ENCODE peak calls at places on chromosomes 6 and 20, in seven cellular contexts. One of them, this sample, is unnamed.

GRCh38 chr6:113647158-113647889 is 209.8 kb upstream of the MARCKS start:
- DNase-seq in GM03348: no peak
- DNase-seq in coronary artery: no peak
- DNase-seq in epithelial cell of esophagus: no peak
- DNase-seq in NCI-H1105: no peak
- DNase-seq in transverse colon: no peak
- DNase-seq in nucleus accumbens: no peak
- DNase-seq in this sample: no peak

GRCh38 chr6:42227173-42227850 is 9.7 kb upstream of the MRPS10 start:
- DNase-seq in GM03348: no peak
- DNase-seq in coronary artery: no peak
- DNase-seq in epithelial cell of esophagus: peak; percentile 55
- DNase-seq in NCI-H1105: no peak
- DNase-seq in transverse colon: no peak
- DNase-seq in nucleus accumbens: no peak
- DNase-seq in this sample: no peak

GRCh38 chr6:37354526-37355384 is 972 bp downstream of the RNF8 start:
- DNase-seq in GM03348: peak; percentile 84
- DNase-seq in coronary artery: no peak
- DNase-seq in epithelial cell of esophagus: peak; percentile 41
- DNase-seq in NCI-H1105: no peak
- DNase-seq in transverse colon: peak; percentile 46
- DNase-seq in nucleus accumbens: peak; percentile 33
- DNase-seq in this sample: peak; percentile 28

GRCh38 chr6:100464910-100465700 is at the start of gene SIM1:
- DNase-seq in GM03348: peak; percentile 99
- DNase-seq in coronary artery: no peak
- DNase-seq in epithelial cell of esophagus: peak; percentile 60
- DNase-seq in NCI-H1105: no peak
- DNase-seq in transverse colon: peak; percentile 31
- DNase-seq in nucleus accumbens: no peak
- DNase-seq in this sample: peak; percentile 96

GRCh38 chr6:83536034-83536646 is 23.8 kb downstream of the PRSS35 start:
- DNase-seq in GM03348: peak; percentile 57
- DNase-seq in coronary artery: no peak
- DNase-seq in epithelial cell of esophagus: peak; percentile 66
- DNase-seq in NCI-H1105: no peak
- DNase-seq in transverse colon: peak; percentile 51
- DNase-seq in nucleus accumbens: peak; percentile 1
- DNase-seq in this sample: peak; percentile 73

GRCh38 chr6:132198896-132199295 is 202.4 kb downstream of the MOXD1 start:
- DNase-seq in GM03348: peak; percentile 27
- DNase-seq in coronary artery: no peak
- DNase-seq in epithelial cell of esophagus: no peak
- DNase-seq in NCI-H1105: no peak
- DNase-seq in transverse colon: no peak
- DNase-seq in nucleus accumbens: no peak
- DNase-seq in this sample: no peak

GRCh38 chr20:20931024-20931423 is 175.1 kb downstream of the LINC00237 start:
- DNase-seq in GM03348: no peak
- DNase-seq in coronary artery: no peak
- DNase-seq in epithelial cell of esophagus: no peak
- DNase-seq in NCI-H1105: no peak
- DNase-seq in transverse colon: no peak
- DNase-seq in nucleus accumbens: no peak
- DNase-seq in this sample: no peak

GRCh38 chr6:84501315-84501714 is 263.1 kb downstream of the TBX18 start:
- DNase-seq in GM03348: no peak
- DNase-seq in coronary artery: no peak
- DNase-seq in epithelial cell of esophagus: no peak
- DNase-seq in NCI-H1105: no peak
- DNase-seq in transverse colon: no peak
- DNase-seq in nucleus accumbens: no peak
- DNase-seq in this sample: peak; percentile 16

GRCh38 chr6:33411632-33412005 is 805 bp downstream of the PHF1 start:
- DNase-seq in GM03348: no peak
- DNase-seq in coronary artery: no peak
- DNase-seq in epithelial cell of esophagus: no peak
- DNase-seq in NCI-H1105: no peak
- DNase-seq in transverse colon: no peak
- DNase-seq in nucleus accumbens: no peak
- DNase-seq in this sample: no peak

GRCh38 chr20:62495798-62496325 is 20.1 kb upstream of the GATA5 start:
- DNase-seq in GM03348: no peak
- DNase-seq in coronary artery: no peak
- DNase-seq in epithelial cell of esophagus: no peak
- DNase-seq in NCI-H1105: no peak
- DNase-seq in transverse colon: no peak
- DNase-seq in nucleus accumbens: no peak
- DNase-seq in this sample: no peak

GRCh38 chr6:38155144-38155543 is 335.6 kb downstream of the ZFAND3 start:
- DNase-seq in GM03348: no peak
- DNase-seq in coronary artery: no peak
- DNase-seq in epithelial cell of esophagus: no peak
- DNase-seq in NCI-H1105: no peak
- DNase-seq in transverse colon: no peak
- DNase-seq in nucleus accumbens: no peak
- DNase-seq in this sample: no peak

GRCh38 chr6:161233986-161234620 is 39.8 kb downstream of the AGPAT4 start:
- DNase-seq in GM03348: peak; percentile 86
- DNase-seq in coronary artery: peak; percentile 72
- DNase-seq in epithelial cell of esophagus: peak; percentile 88
- DNase-seq in NCI-H1105: no peak
- DNase-seq in transverse colon: peak; percentile 51
- DNase-seq in nucleus accumbens: peak; percentile 69
- DNase-seq in this sample: peak; percentile 85

GRCh38 chr6:143605894-143606293 is 71.9 kb upstream of the PHACTR2 start:
- DNase-seq in GM03348: peak; percentile 28
- DNase-seq in coronary artery: no peak
- DNase-seq in epithelial cell of esophagus: no peak
- DNase-seq in NCI-H1105: no peak
- DNase-seq in transverse colon: no peak
- DNase-seq in nucleus accumbens: no peak
- DNase-seq in this sample: no peak

GRCh38 chr20:8161262-8162071 is 29.4 kb downstream of the PLCB1 start:
- DNase-seq in GM03348: peak; percentile 36
- DNase-seq in coronary artery: no peak
- DNase-seq in epithelial cell of esophagus: peak; percentile 14
- DNase-seq in NCI-H1105: no peak
- DNase-seq in transverse colon: no peak
- DNase-seq in nucleus accumbens: no peak
- DNase-seq in this sample: no peak

GRCh38 chr20:51600950-51601349 is 58.4 kb upstream of the NFATC2 start:
- DNase-seq in GM03348: no peak
- DNase-seq in coronary artery: no peak
- DNase-seq in epithelial cell of esophagus: no peak
- DNase-seq in NCI-H1105: no peak
- DNase-seq in transverse colon: no peak
- DNase-seq in nucleus accumbens: no peak
- DNase-seq in this sample: no peak

GRCh38 chr20:45835230-45836224 is 1.9 kb downstream of the SNX21 start:
- DNase-seq in GM03348: peak; percentile 93
- DNase-seq in coronary artery: peak; percentile 89
- DNase-seq in epithelial cell of esophagus: peak; percentile 40
- DNase-seq in NCI-H1105: no peak
- DNase-seq in transverse colon: peak; percentile 20
- DNase-seq in nucleus accumbens: no peak
- DNase-seq in this sample: no peak

GRCh38 chr6:134061440-134061839 is 9.0 kb upstream of the SLC2A12 start:
- DNase-seq in GM03348: no peak
- DNase-seq in coronary artery: no peak
- DNase-seq in epithelial cell of esophagus: no peak
- DNase-seq in NCI-H1105: no peak
- DNase-seq in transverse colon: no peak
- DNase-seq in nucleus accumbens: no peak
- DNase-seq in this sample: no peak

GRCh38 chr20:47847882-47848485 is 62.7 kb upstream of the SULF2 start:
- DNase-seq in GM03348: no peak
- DNase-seq in coronary artery: no peak
- DNase-seq in epithelial cell of esophagus: no peak
- DNase-seq in NCI-H1105: no peak
- DNase-seq in transverse colon: no peak
- DNase-seq in nucleus accumbens: peak; percentile 54
- DNase-seq in this sample: peak; percentile 23

GRCh38 chr20:25054995-25055629 is 2.8 kb downstream of the ACSS1 start:
- DNase-seq in GM03348: peak; percentile 60
- DNase-seq in coronary artery: no peak
- DNase-seq in epithelial cell of esophagus: no peak
- DNase-seq in NCI-H1105: no peak
- DNase-seq in transverse colon: peak; percentile 13
- DNase-seq in nucleus accumbens: no peak
- DNase-seq in this sample: no peak

GRCh38 chr6:112036088-112036637 is 17.7 kb upstream of the CCN6 start:
- DNase-seq in GM03348: no peak
- DNase-seq in coronary artery: no peak
- DNase-seq in epithelial cell of esophagus: peak; percentile 37
- DNase-seq in NCI-H1105: no peak
- DNase-seq in transverse colon: no peak
- DNase-seq in nucleus accumbens: no peak
- DNase-seq in this sample: no peak

GRCh38 chr6:167746377-167747151 is 80.1 kb upstream of the AFDN start:
- DNase-seq in GM03348: no peak
- DNase-seq in coronary artery: peak; percentile 43
- DNase-seq in epithelial cell of esophagus: no peak
- DNase-seq in NCI-H1105: no peak
- DNase-seq in transverse colon: no peak
- DNase-seq in nucleus accumbens: no peak
- DNase-seq in this sample: peak; percentile 28

GRCh38 chr20:62088258-62089127 is 22.8 kb upstream of the TAF4 start:
- DNase-seq in GM03348: peak; percentile 44
- DNase-seq in coronary artery: no peak
- DNase-seq in epithelial cell of esophagus: peak; percentile 94
- DNase-seq in NCI-H1105: no peak
- DNase-seq in transverse colon: peak; percentile 34
- DNase-seq in nucleus accumbens: no peak
- DNase-seq in this sample: peak; percentile 92

GRCh38 chr6:156507656-156508055 is 269.5 kb upstream of the ARID1B start:
- DNase-seq in GM03348: no peak
- DNase-seq in coronary artery: no peak
- DNase-seq in epithelial cell of esophagus: no peak
- DNase-seq in NCI-H1105: no peak
- DNase-seq in transverse colon: no peak
- DNase-seq in nucleus accumbens: peak; percentile 63
- DNase-seq in this sample: no peak

GRCh38 chr6:135520781-135521180 is 23.2 kb upstream of the AHI1 start:
- DNase-seq in GM03348: no peak
- DNase-seq in coronary artery: no peak
- DNase-seq in epithelial cell of esophagus: no peak
- DNase-seq in NCI-H1105: no peak
- DNase-seq in transverse colon: no peak
- DNase-seq in nucleus accumbens: no peak
- DNase-seq in this sample: no peak

GRCh38 chr20:48818481-48818987 is 9.3 kb downstream of the PREX1 start:
- DNase-seq in GM03348: no peak
- DNase-seq in coronary artery: no peak
- DNase-seq in epithelial cell of esophagus: no peak
- DNase-seq in NCI-H1105: no peak
- DNase-seq in transverse colon: peak; percentile 26
- DNase-seq in nucleus accumbens: no peak
- DNase-seq in this sample: no peak

GRCh38 chr6:63804381-63804956 is 168.9 kb downstream of the PHF3 start:
- DNase-seq in GM03348: peak; percentile 70
- DNase-seq in coronary artery: no peak
- DNase-seq in epithelial cell of esophagus: peak; percentile 90
- DNase-seq in NCI-H1105: no peak
- DNase-seq in transverse colon: no peak
- DNase-seq in nucleus accumbens: no peak
- DNase-seq in this sample: peak; percentile 26